ENCODE peak calls at places on chromosomes 13 and 19, in six cellular contexts. D is B cell, Z is NCI-H345, K is T1000, G is astrocyte of the spinal cord, X is GM10248. N is an unnamed sample.

GRCh38 chr13:28743045-28743444 is 24.3 kb upstream of the SLC46A3 start:
- DNase-seq in D (no peak), Z (no peak), K (no peak), G (no peak), X (no peak), N (no peak)

GRCh38 chr13:22703601-22704209 is 477.1 kb upstream of the SGCG start:
- DNase-seq in D (no peak), Z (no peak), K (no peak), G (no peak), X (no peak), N (no peak)

GRCh38 chr19:58154679-58155648 is 4.4 kb upstream of the ZNF329 start:
- DNase-seq in D (peak; percentile 98), Z (peak; percentile 89), K (peak; percentile 94), G (peak; percentile 94), X (peak; percentile 92), N (peak; percentile 86)

GRCh38 chr13:48505597-48506091 is 27.2 kb downstream of the RCBTB2 start:
- DNase-seq in D (peak; percentile 74), Z (no peak), K (no peak), G (no peak), X (peak; percentile 65), N (no peak)

GRCh38 chr13:39600766-39601165 is 2.2 kb downstream of the LHFPL6 start:
- DNase-seq in D (no peak), Z (no peak), K (no peak), G (peak; percentile 47), X (no peak), N (no peak)

GRCh38 chr19:58181902-58182576 is 822 bp upstream of the ZNF274 start:
- DNase-seq in D (peak; percentile 73), Z (no peak), K (peak; percentile 58), G (no peak), X (no peak), N (no peak)

GRCh38 chr13:87671824-87672603 is 843 bp downstream of the SLITRK5 start:
- DNase-seq in D (peak; percentile 8), Z (peak; percentile 26), K (no peak), G (peak; percentile 6), X (peak; percentile 7), N (no peak)

GRCh38 chr13:29978211-29978610 is 127.8 kb upstream of the UBL3 start:
- DNase-seq in D (no peak), Z (no peak), K (no peak), G (no peak), X (no peak), N (no peak)

GRCh38 chr19:45528744-45529453 is 21.6 kb downstream of the VASP start:
- DNase-seq in D (peak; percentile 48), Z (peak; percentile 7), K (no peak), G (peak; percentile 43), X (no peak), N (peak; percentile 85)

GRCh38 chr19:52659013-52659412 is 20.9 kb upstream of the ZNF83 start:
- DNase-seq in D (no peak), Z (no peak), K (no peak), G (no peak), X (no peak), N (no peak)

GRCh38 chr13:32045963-32046785 is 14.6 kb downstream of the FRY start:
- DNase-seq in D (peak; percentile 15), Z (peak; percentile 65), K (no peak), G (peak; percentile 46), X (no peak), N (no peak)

GRCh38 chr19:13163609-13164364 is 13.6 kb downstream of the IER2 start:
- DNase-seq in D (peak; percentile 57), Z (no peak), K (peak; percentile 79), G (peak; percentile 85), X (peak; percentile 41), N (no peak)

GRCh38 chr19:46603752-46604241 is 2.7 kb downstream of the CALM3 start:
- DNase-seq in D (peak; percentile 8), Z (no peak), K (no peak), G (no peak), X (peak; percentile 5), N (no peak)

GRCh38 chr13:35711909-35712308 is 235.4 kb upstream of the MAB21L1 start:
- DNase-seq in D (no peak), Z (no peak), K (no peak), G (no peak), X (no peak), N (no peak)

GRCh38 chr19:991174-991931 is 7.2 kb downstream of the WDR18 start:
- DNase-seq in D (peak; percentile 61), Z (no peak), K (peak; percentile 94), G (peak; percentile 42), X (peak; percentile 63), N (no peak)

GRCh38 chr19:48558018-48558684 is 6.2 kb downstream of the SULT2B1 start:
- DNase-seq in D (no peak), Z (no peak), K (no peak), G (peak; percentile 22), X (no peak), N (no peak)

GRCh38 chr19:19642506-19643157 is 825 bp downstream of the GMIP start:
- DNase-seq in D (no peak), Z (no peak), K (no peak), G (no peak), X (peak; percentile 66), N (no peak)

GRCh38 chr13:59450218-59450617 is 713.5 kb downstream of the DIAPH3 start:
- DNase-seq in D (no peak), Z (no peak), K (no peak), G (no peak), X (no peak), N (no peak)

GRCh38 chr19:48064509-48064908 is 20.6 kb upstream of the CABP5 start:
- DNase-seq in D (no peak), Z (no peak), K (no peak), G (no peak), X (no peak), N (no peak)

GRCh38 chr13:79560954-79561353 is 80.0 kb downstream of the NDFIP2 start:
- DNase-seq in D (no peak), Z (no peak), K (no peak), G (no peak), X (no peak), N (no peak)

GRCh38 chr19:18999016-18999758 is 34.1 kb downstream of the SUGP2 start:
- DNase-seq in D (no peak), Z (no peak), K (no peak), G (peak; percentile 32), X (no peak), N (no peak)

GRCh38 chr13:87393358-87393757 is 277.8 kb upstream of the SLITRK5 start:
- DNase-seq in D (no peak), Z (no peak), K (no peak), G (no peak), X (no peak), N (no peak)

GRCh38 chr19:11165486-11166030 is 10.0 kb upstream of the SPC24 start:
- DNase-seq in D (no peak), Z (no peak), K (no peak), G (peak; percentile 14), X (no peak), N (no peak)

GRCh38 chr19:15035795-15036311 is 13.4 kb upstream of the CASP14 start:
- DNase-seq in D (no peak), Z (no peak), K (no peak), G (no peak), X (no peak), N (no peak)

GRCh38 chr19:33071887-33072286 is 7.2 kb upstream of the RHPN2 start:
- DNase-seq in D (no peak), Z (no peak), K (no peak), G (no peak), X (no peak), N (no peak)